ENCODE peak calls at places on chromosomes 16 and 17, in five cellular contexts. B, X, U, V and I are unnamed samples.
A peak's percentile ranks its signal among the peaks of the same experiment; 100 is the strongest.

GRCh38 chr17:31388770-31389672 is 2.5 kb upstream of the RAB11FIP4 start:
- DNase-seq in V (no peak), X (no peak), B (no peak), U (peak; percentile 53), I (peak; percentile 45)

GRCh38 chr16:29962344-29962994 is 590 bp downstream of the TMEM219 start:
- DNase-seq in V (peak; percentile 7), B (no peak), X (peak; percentile 27), U (no peak), I (peak; percentile 54)

GRCh38 chr17:40922239-40922638 is 15.2 kb downstream of the KRT23 start:
- DNase-seq in U (no peak), X (peak; percentile 88), B (no peak), V (peak; percentile 81), I (peak; percentile 86)

GRCh38 chr16:65281636-65282035 is 159.8 kb upstream of the CDH11 start:
- DNase-seq in X (no peak), V (no peak), U (no peak), B (no peak), I (no peak)

GRCh38 chr16:19583665-19584300 is 28.3 kb downstream of the VPS35L start:
- DNase-seq in X (peak; percentile 55), U (no peak), B (no peak), V (peak; percentile 30), I (no peak)

GRCh38 chr17:42472709-42473521 is 14.2 kb downstream of the ATP6V0A1 start:
- DNase-seq in X (peak; percentile 93), U (no peak), B (no peak), V (peak; percentile 76), I (peak; percentile 91)

GRCh38 chr17:61128671-61129115 is 270.9 kb upstream of the TBX2 start:
- DNase-seq in X (peak; percentile 52), U (no peak), B (no peak), V (no peak), I (peak; percentile 72)

GRCh38 chr17:62188713-62189112 is 123.6 kb upstream of the MED13 start:
- DNase-seq in B (no peak), X (peak; percentile 5), U (no peak), V (no peak), I (no peak)

GRCh38 chr17:5078106-5079028 is at the start of gene ZFP3:
- DNase-seq in X (peak; percentile 68), B (peak; percentile 78), V (no peak), U (peak; percentile 82), I (peak; percentile 92)

GRCh38 chr17:2794116-2794803 is 2.0 kb upstream of the RAP1GAP2 start:
- DNase-seq in U (no peak), B (no peak), X (no peak), V (no peak), I (no peak)

GRCh38 chr17:75633484-75634375 is 496 bp downstream of the SMIM5 start:
- DNase-seq in V (peak; percentile 90), X (peak; percentile 88), B (no peak), U (peak; percentile 78), I (peak; percentile 87)

GRCh38 chr17:17837380-17837821 is 615 bp upstream of the SREBF1 start:
- DNase-seq in B (no peak), X (peak; percentile 81), V (peak; percentile 63), U (no peak), I (peak; percentile 87)

GRCh38 chr17:16381496-16381820 is 567 bp downstream of the UBB start:
- DNase-seq in U (no peak), V (peak; percentile 7), B (no peak), X (peak; percentile 49), I (no peak)

GRCh38 chr17:76935331-76935730 is 67.1 kb downstream of the MGAT5B start:
- DNase-seq in X (peak; percentile 60), V (peak; percentile 56), U (no peak), B (no peak), I (peak; percentile 29)

GRCh38 chr16:69852815-69853214 is 90.7 kb downstream of the WWP2 start:
- DNase-seq in V (no peak), B (no peak), X (no peak), U (no peak), I (no peak)

GRCh38 chr17:45828171-45829133 is 16.2 kb upstream of the SPPL2C start:
- DNase-seq in V (peak; percentile 45), U (no peak), B (no peak), X (no peak), I (peak; percentile 9)

GRCh38 chr17:59746849-59747445 is 39.5 kb downstream of the VMP1 start:
- DNase-seq in B (no peak), V (peak; percentile 53), X (peak; percentile 71), U (no peak), I (no peak)

GRCh38 chr17:1787301-1787902 is 25.5 kb downstream of the SERPINF1 start:
- DNase-seq in V (peak; percentile 93), B (no peak), X (peak; percentile 96), U (no peak), I (peak; percentile 97)

GRCh38 chr17:74960739-74961342 is 11.7 kb downstream of the HID1 start:
- DNase-seq in U (no peak), X (peak; percentile 30), V (peak; percentile 18), B (no peak), I (no peak)

GRCh38 chr17:51119415-51120356 is 982 bp downstream of the SPAG9 start:
- DNase-seq in U (peak; percentile 30), V (peak; percentile 10), B (peak; percentile 31), X (peak; percentile 46), I (no peak)